ENCODE peak calls at places on chromosomes 5 and 9, in eight cellular contexts. One of them, this sample, is unnamed. For H3K4me1, the result is how much of the 10 kb centered on the place peaks cover.

GRCh38 chr5:159619826-159620225 is 289.5 kb upstream of the IL12B start:
- DNase-seq in uterus: no peak
- DNase-seq in neural progenitor cell: no peak
- DNase-seq in cardiac muscle cell: no peak
- DNase-seq in astrocyte: no peak
- DNase-seq in ovary: no peak
- DNase-seq in left ventricle myocardium inferior: no peak
- DNase-seq in endodermal cell: peak
- DNase-seq in this sample: no peak

GRCh38 chr9:26904671-26905070 is 12.1 kb upstream of the CAAP1 start:
- DNase-seq in uterus: no peak
- DNase-seq in neural progenitor cell: no peak
- DNase-seq in cardiac muscle cell: no peak
- DNase-seq in astrocyte: no peak
- DNase-seq in ovary: no peak
- DNase-seq in left ventricle myocardium inferior: no peak
- DNase-seq in endodermal cell: no peak
- DNase-seq in this sample: no peak

GRCh38 chr9:4530375-4530774 is 40.1 kb downstream of the SLC1A1 start:
- DNase-seq in uterus: no peak
- DNase-seq in neural progenitor cell: no peak
- DNase-seq in cardiac muscle cell: peak
- DNase-seq in astrocyte: peak
- DNase-seq in ovary: no peak
- DNase-seq in left ventricle myocardium inferior: no peak
- DNase-seq in endodermal cell: no peak
- DNase-seq in this sample: no peak

GRCh38 chr9:120413121-120414048 is 166.6 kb downstream of the CDK5RAP2 start:
- DNase-seq in uterus: no peak
- DNase-seq in neural progenitor cell: peak
- DNase-seq in cardiac muscle cell: no peak
- DNase-seq in astrocyte: no peak
- DNase-seq in ovary: no peak
- DNase-seq in left ventricle myocardium inferior: no peak
- DNase-seq in endodermal cell: peak
- DNase-seq in this sample: no peak

GRCh38 chr5:145938699-145939531 is 2.5 kb downstream of the SH3RF2 start:
- DNase-seq in uterus: no peak
- DNase-seq in neural progenitor cell: no peak
- DNase-seq in cardiac muscle cell: no peak
- DNase-seq in astrocyte: peak
- DNase-seq in ovary: no peak
- DNase-seq in left ventricle myocardium inferior: no peak
- DNase-seq in endodermal cell: no peak
- DNase-seq in this sample: no peak

GRCh38 chr5:171579849-171580505 is 160.5 kb downstream of the FGF18 start:
- DNase-seq in uterus: peak
- DNase-seq in neural progenitor cell: no peak
- DNase-seq in cardiac muscle cell: peak
- DNase-seq in astrocyte: no peak
- DNase-seq in ovary: peak
- DNase-seq in left ventricle myocardium inferior: peak
- DNase-seq in endodermal cell: no peak
- DNase-seq in this sample: no peak

GRCh38 chr9:79764377-79764776 is 192.6 kb downstream of the TLE4 start:
- DNase-seq in uterus: peak
- DNase-seq in neural progenitor cell: no peak
- DNase-seq in cardiac muscle cell: peak
- DNase-seq in astrocyte: peak
- DNase-seq in ovary: peak
- DNase-seq in left ventricle myocardium inferior: no peak
- DNase-seq in endodermal cell: no peak
- DNase-seq in this sample: no peak

GRCh38 chr9:70438341-70438924 is 24.0 kb upstream of the KLF9 start:
- DNase-seq in uterus: no peak
- DNase-seq in neural progenitor cell: no peak
- DNase-seq in cardiac muscle cell: peak
- DNase-seq in astrocyte: peak
- DNase-seq in ovary: no peak
- DNase-seq in left ventricle myocardium inferior: peak
- DNase-seq in endodermal cell: no peak
- DNase-seq in this sample: peak

GRCh38 chr5:76799588-76799987 is 19.2 kb upstream of the F2RL1 start:
- DNase-seq in uterus: no peak
- DNase-seq in neural progenitor cell: no peak
- DNase-seq in cardiac muscle cell: no peak
- DNase-seq in astrocyte: no peak
- DNase-seq in ovary: no peak
- DNase-seq in left ventricle myocardium inferior: no peak
- DNase-seq in endodermal cell: no peak
- DNase-seq in this sample: no peak

GRCh38 chr5:77518304-77518703 is 26.2 kb upstream of the WDR41 start:
- DNase-seq in uterus: no peak
- DNase-seq in neural progenitor cell: peak
- DNase-seq in cardiac muscle cell: peak
- DNase-seq in astrocyte: peak
- DNase-seq in ovary: no peak
- DNase-seq in left ventricle myocardium inferior: no peak
- DNase-seq in endodermal cell: no peak
- DNase-seq in this sample: no peak

GRCh38 chr5:81162501-81162900 is 70.6 kb upstream of the CKMT2 start:
- DNase-seq in uterus: no peak
- DNase-seq in neural progenitor cell: no peak
- DNase-seq in cardiac muscle cell: no peak
- DNase-seq in astrocyte: no peak
- DNase-seq in ovary: no peak
- DNase-seq in left ventricle myocardium inferior: no peak
- DNase-seq in endodermal cell: no peak
- DNase-seq in this sample: no peak

GRCh38 chr9:134827559-134827958 is 53.1 kb upstream of the FCN2 start:
- DNase-seq in uterus: no peak
- DNase-seq in neural progenitor cell: no peak
- DNase-seq in cardiac muscle cell: no peak
- DNase-seq in astrocyte: no peak
- DNase-seq in ovary: no peak
- DNase-seq in left ventricle myocardium inferior: no peak
- DNase-seq in endodermal cell: no peak
- DNase-seq in this sample: no peak

GRCh38 chr5:140973550-140973949 is 7.3 kb downstream of the PCDHAC2 start:
- DNase-seq in uterus: no peak
- DNase-seq in neural progenitor cell: no peak
- DNase-seq in cardiac muscle cell: no peak
- DNase-seq in astrocyte: no peak
- DNase-seq in ovary: no peak
- DNase-seq in left ventricle myocardium inferior: no peak
- DNase-seq in endodermal cell: no peak
- DNase-seq in this sample: no peak

GRCh38 chr5:9201761-9202160 is 344.1 kb downstream of the SEMA5A start:
- DNase-seq in uterus: no peak
- DNase-seq in neural progenitor cell: no peak
- DNase-seq in cardiac muscle cell: no peak
- DNase-seq in astrocyte: no peak
- DNase-seq in ovary: no peak
- DNase-seq in left ventricle myocardium inferior: no peak
- DNase-seq in endodermal cell: no peak
- DNase-seq in this sample: no peak

GRCh38 chr9:111961011-111961410 is 64.4 kb downstream of the UGCG start:
- DNase-seq in uterus: no peak
- DNase-seq in neural progenitor cell: no peak
- DNase-seq in cardiac muscle cell: no peak
- DNase-seq in astrocyte: peak
- DNase-seq in ovary: no peak
- DNase-seq in left ventricle myocardium inferior: no peak
- DNase-seq in endodermal cell: no peak
- DNase-seq in this sample: no peak

GRCh38 chr5:177105546-177106476 is 19.1 kb downstream of the FGFR4 start:
- DNase-seq in uterus: no peak
- DNase-seq in neural progenitor cell: no peak
- DNase-seq in cardiac muscle cell: no peak
- DNase-seq in astrocyte: no peak
- DNase-seq in ovary: no peak
- DNase-seq in left ventricle myocardium inferior: no peak
- DNase-seq in endodermal cell: no peak
- DNase-seq in this sample: no peak

DNA sequence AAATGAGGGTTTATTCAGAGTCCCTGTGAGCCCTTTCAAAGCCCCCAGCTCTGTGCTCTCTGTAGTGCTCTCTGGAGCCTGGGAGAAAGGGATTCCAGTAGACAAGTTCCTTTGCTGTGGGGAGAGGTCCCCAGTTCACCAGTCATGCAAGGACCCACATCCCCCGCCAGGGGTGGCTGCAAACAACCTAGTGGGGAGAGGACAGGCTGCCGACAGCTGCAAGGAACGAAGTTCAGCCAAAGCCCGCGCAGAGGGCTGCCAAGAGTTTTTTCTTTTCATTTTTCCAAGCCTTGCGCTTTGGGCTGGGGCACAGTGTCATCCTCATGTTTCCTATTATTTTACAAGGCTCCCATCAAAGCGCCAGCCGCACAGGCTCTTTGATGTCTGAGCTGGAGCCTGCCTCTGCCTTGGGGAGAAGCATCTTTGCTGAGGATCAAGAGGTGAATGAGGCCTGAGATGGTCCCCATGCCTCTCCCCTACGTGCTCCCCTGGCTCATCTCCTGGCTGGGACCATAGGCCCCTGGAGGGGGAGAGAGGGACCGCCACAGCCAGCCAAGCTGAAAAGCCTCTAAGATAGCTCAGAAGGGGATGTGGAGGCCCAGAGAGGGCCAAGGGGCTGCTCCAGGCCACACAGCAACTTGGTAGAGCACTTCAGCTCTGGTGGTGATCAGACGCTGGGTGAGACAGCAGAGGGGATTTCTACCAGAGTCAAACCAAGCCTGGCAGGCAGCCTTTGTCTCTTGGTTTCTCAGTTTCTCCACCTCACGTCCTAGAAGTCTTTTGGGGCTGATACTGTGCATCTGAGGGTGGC is 50.5 kb upstream of the SYNPO start:
- DNase-seq in uterus: peak
- DNase-seq in neural progenitor cell: peak
- DNase-seq in cardiac muscle cell: peak
- DNase-seq in astrocyte: no peak
- DNase-seq in ovary: peak
- DNase-seq in left ventricle myocardium inferior: peak
- DNase-seq in endodermal cell: peak
- DNase-seq in this sample: peak
- H3K4me1 ChIP-seq in uterus: under half
- H3K4me1 ChIP-seq in neural progenitor cell: under half
- H3K4me1 ChIP-seq in cardiac muscle cell: under half
- H3K4me1 ChIP-seq in astrocyte: under half
- H3K4me1 ChIP-seq in ovary: under half
- H3K4me1 ChIP-seq in left ventricle myocardium inferior: half or more
- H3K4me1 ChIP-seq in endodermal cell: under half
- H3K4me1 ChIP-seq in this sample: under half

GRCh38 chr9:21060919-21061561 is 16.7 kb downstream of the IFNB1 start:
- DNase-seq in uterus: no peak
- DNase-seq in neural progenitor cell: no peak
- DNase-seq in cardiac muscle cell: peak
- DNase-seq in astrocyte: peak
- DNase-seq in ovary: no peak
- DNase-seq in left ventricle myocardium inferior: no peak
- DNase-seq in endodermal cell: no peak
- DNase-seq in this sample: no peak
- TF ChIP-seq CTCF in uterus: no peak
- TF ChIP-seq CTCF in neural progenitor cell: no peak
- TF ChIP-seq CTCF in cardiac muscle cell: no peak
- TF ChIP-seq CTCF in astrocyte: no peak
- TF ChIP-seq CTCF in ovary: no peak
- TF ChIP-seq CTCF in left ventricle myocardium inferior: no peak
- TF ChIP-seq CTCF in endodermal cell: no peak
- TF ChIP-seq CTCF in this sample: no peak

GRCh38 chr5:154370730-154371334 is 75.0 kb upstream of the SAP30L start:
- DNase-seq in uterus: no peak
- DNase-seq in neural progenitor cell: no peak
- DNase-seq in cardiac muscle cell: no peak
- DNase-seq in astrocyte: no peak
- DNase-seq in ovary: no peak
- DNase-seq in left ventricle myocardium inferior: peak
- DNase-seq in endodermal cell: no peak
- DNase-seq in this sample: no peak
- H3K4me1 ChIP-seq in uterus: under half
- H3K4me1 ChIP-seq in neural progenitor cell: under half
- H3K4me1 ChIP-seq in cardiac muscle cell: under half
- H3K4me1 ChIP-seq in astrocyte: half or more
- H3K4me1 ChIP-seq in ovary: under half
- H3K4me1 ChIP-seq in left ventricle myocardium inferior: half or more
- H3K4me1 ChIP-seq in endodermal cell: under half
- H3K4me1 ChIP-seq in this sample: under half

DNA sequence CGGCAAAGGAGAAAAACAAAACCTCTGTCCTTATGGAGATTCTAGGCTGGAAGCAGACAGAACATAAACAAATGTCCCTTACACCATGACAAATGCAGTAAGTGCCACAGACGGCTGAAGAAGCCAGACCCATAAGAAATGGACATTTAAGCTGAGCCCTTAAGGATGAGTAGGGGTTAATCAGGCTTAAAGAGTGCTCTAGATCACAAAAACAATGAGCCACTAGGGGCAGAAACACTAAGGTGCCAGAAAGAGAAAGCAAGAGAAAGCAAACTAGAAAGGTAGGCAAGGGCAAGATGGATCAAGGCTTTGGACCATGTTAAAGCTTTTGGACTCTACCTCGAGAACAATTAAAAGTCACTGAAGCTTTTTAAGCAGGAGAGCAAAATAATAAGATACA is 326.9 kb upstream of the WWC1 start:
- DNase-seq in uterus: no peak
- DNase-seq in neural progenitor cell: peak
- DNase-seq in cardiac muscle cell: no peak
- DNase-seq in astrocyte: no peak
- DNase-seq in ovary: no peak
- DNase-seq in left ventricle myocardium inferior: no peak
- DNase-seq in endodermal cell: no peak
- DNase-seq in this sample: no peak
- TF ChIP-seq CTCF in uterus: no peak
- TF ChIP-seq CTCF in neural progenitor cell: peak
- TF ChIP-seq CTCF in cardiac muscle cell: peak
- TF ChIP-seq CTCF in astrocyte: no peak
- TF ChIP-seq CTCF in ovary: no peak
- TF ChIP-seq CTCF in left ventricle myocardium inferior: peak
- TF ChIP-seq CTCF in endodermal cell: peak
- TF ChIP-seq CTCF in this sample: no peak

DNA sequence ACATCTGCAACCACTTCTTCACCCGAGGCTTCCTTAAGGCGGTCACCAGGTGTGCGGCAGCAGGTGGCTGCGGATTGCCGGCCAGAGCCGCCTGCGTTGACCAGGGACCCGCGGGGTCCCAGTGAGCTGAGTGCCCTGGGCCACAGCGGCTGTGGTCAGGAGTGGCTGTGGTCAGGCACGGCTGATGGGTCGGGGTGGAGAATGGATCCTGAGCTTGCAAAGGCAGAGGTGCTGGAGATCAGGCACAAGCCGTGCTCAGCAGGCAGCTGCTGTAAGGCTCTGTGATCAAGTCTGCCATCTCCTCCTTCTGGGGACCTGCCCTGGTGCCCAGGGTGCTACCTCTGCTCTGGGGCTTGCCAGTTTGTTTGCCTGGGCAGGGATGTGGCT is 2.1 kb downstream of the UAP1L1 start:
- DNase-seq in uterus: no peak
- DNase-seq in neural progenitor cell: no peak
- DNase-seq in cardiac muscle cell: no peak
- DNase-seq in astrocyte: no peak
- DNase-seq in ovary: no peak
- DNase-seq in left ventricle myocardium inferior: no peak
- DNase-seq in endodermal cell: no peak
- DNase-seq in this sample: no peak
- H3K4me1 ChIP-seq in uterus: under half
- H3K4me1 ChIP-seq in neural progenitor cell: under half
- H3K4me1 ChIP-seq in cardiac muscle cell: under half
- H3K4me1 ChIP-seq in astrocyte: under half
- H3K4me1 ChIP-seq in ovary: under half
- H3K4me1 ChIP-seq in left ventricle myocardium inferior: under half
- H3K4me1 ChIP-seq in endodermal cell: under half
- H3K4me1 ChIP-seq in this sample: under half

GRCh38 chr5:142287096-142287972 is 37.5 kb downstream of the SPRY4 start:
- DNase-seq in uterus: no peak
- DNase-seq in neural progenitor cell: no peak
- DNase-seq in cardiac muscle cell: no peak
- DNase-seq in astrocyte: no peak
- DNase-seq in ovary: no peak
- DNase-seq in left ventricle myocardium inferior: no peak
- DNase-seq in endodermal cell: peak
- DNase-seq in this sample: no peak
- TF ChIP-seq CTCF in uterus: no peak
- TF ChIP-seq CTCF in neural progenitor cell: no peak
- TF ChIP-seq CTCF in cardiac muscle cell: no peak
- TF ChIP-seq CTCF in astrocyte: no peak
- TF ChIP-seq CTCF in ovary: no peak
- TF ChIP-seq CTCF in left ventricle myocardium inferior: no peak
- TF ChIP-seq CTCF in endodermal cell: no peak
- TF ChIP-seq CTCF in this sample: no peak